ENCODE peak calls at places on chromosome 19, in seven cellular contexts. One of them, this sample, is unnamed.

GRCh38 chr19:28394705-28395104 is 818.2 kb downstream of the UQCRFS1 start:
- DNase-seq in sigmoid colon: no peak
- DNase-seq in T47D: no peak
- DNase-seq in Caki2: no peak
- DNase-seq in H54: no peak
- DNase-seq in NCI-H1105: no peak
- DNase-seq in DMS53: no peak
- DNase-seq in this sample: no peak

GRCh38 chr19:16946951-16947940 is 58.4 kb downstream of the F2RL3 start:
- DNase-seq in sigmoid colon: no peak
- DNase-seq in T47D: no peak
- DNase-seq in Caki2: no peak
- DNase-seq in H54: no peak
- DNase-seq in NCI-H1105: no peak
- DNase-seq in DMS53: no peak
- DNase-seq in this sample: no peak

GRCh38 chr19:38362076-38362945 is 12.1 kb upstream of the PSMD8 start:
- DNase-seq in sigmoid colon: peak
- DNase-seq in T47D: peak
- DNase-seq in Caki2: peak
- DNase-seq in H54: peak
- DNase-seq in NCI-H1105: peak
- DNase-seq in DMS53: peak
- DNase-seq in this sample: peak

GRCh38 chr19:10010247-10010691 is at the start of gene COL5A3:
- DNase-seq in sigmoid colon: peak
- DNase-seq in T47D: no peak
- DNase-seq in Caki2: no peak
- DNase-seq in H54: no peak
- DNase-seq in NCI-H1105: no peak
- DNase-seq in DMS53: no peak
- DNase-seq in this sample: no peak

GRCh38 chr19:41928221-41928683 is at the start of gene ERFL:
- DNase-seq in sigmoid colon: no peak
- DNase-seq in T47D: peak
- DNase-seq in Caki2: no peak
- DNase-seq in H54: peak
- DNase-seq in NCI-H1105: no peak
- DNase-seq in DMS53: peak
- DNase-seq in this sample: no peak

GRCh38 chr19:45643927-45644771 is 5.0 kb upstream of the EML2 start:
- DNase-seq in sigmoid colon: no peak
- DNase-seq in T47D: no peak
- DNase-seq in Caki2: no peak
- DNase-seq in H54: no peak
- DNase-seq in NCI-H1105: no peak
- DNase-seq in DMS53: peak
- DNase-seq in this sample: no peak

GRCh38 chr19:12156254-12157058 is at the start of gene ZNF625:
- DNase-seq in sigmoid colon: peak
- DNase-seq in T47D: peak
- DNase-seq in Caki2: no peak
- DNase-seq in H54: peak
- DNase-seq in NCI-H1105: peak
- DNase-seq in DMS53: peak
- DNase-seq in this sample: peak

GRCh38 chr19:16025108-16026101 is 50.9 kb upstream of the TPM4 start:
- DNase-seq in sigmoid colon: peak
- DNase-seq in T47D: peak
- DNase-seq in Caki2: peak
- DNase-seq in H54: peak
- DNase-seq in NCI-H1105: no peak
- DNase-seq in DMS53: peak
- DNase-seq in this sample: peak

GRCh38 chr19:49567722-49568454 is 12.5 kb downstream of the NOSIP start:
- DNase-seq in sigmoid colon: no peak
- DNase-seq in T47D: no peak
- DNase-seq in Caki2: no peak
- DNase-seq in H54: no peak
- DNase-seq in NCI-H1105: no peak
- DNase-seq in DMS53: no peak
- DNase-seq in this sample: no peak

GRCh38 chr19:27794444-27795042 is 1418.4 kb downstream of the UQCRFS1 start:
- DNase-seq in sigmoid colon: no peak
- DNase-seq in T47D: no peak
- DNase-seq in Caki2: peak
- DNase-seq in H54: no peak
- DNase-seq in NCI-H1105: no peak
- DNase-seq in DMS53: no peak
- DNase-seq in this sample: peak

This sample was measured in kidney glomerular epithelial cell.